ENCODE peak calls at places on chromosomes 2 and 18, in four cellular contexts. Y is CD4-positive, alpha-beta T cell; D is IMR-90; N is AG04450. G is an unnamed sample.

GRCh38 chr2:46508312-46508711 is 28.9 kb downstream of the TMEM247 start:
- DNase-seq in D (no peak), N (no peak), Y (no peak), G (no peak)

GRCh38 chr2:202808754-202809153 is 62.8 kb downstream of the ICA1L start:
- DNase-seq in Y (no peak), N (no peak), D (no peak), G (no peak)

GRCh38 chr2:201938151-201938815 is 95.4 kb upstream of the FZD7 start:
- DNase-seq in Y (no peak), N (peak; percentile 15), D (peak; percentile 63), G (no peak)

GRCh38 chr2:219566640-219567039 is 4.7 kb downstream of the OBSL1 start:
- DNase-seq in Y (no peak), D (no peak), N (no peak), G (no peak)

GRCh38 chr2:55555977-55556376 is 36.5 kb downstream of the CFAP36 start:
- DNase-seq in Y (no peak), D (no peak), N (no peak), G (no peak)

GRCh38 chr2:28009732-28010131 is 119.2 kb downstream of the BABAM2 start:
- DNase-seq in N (no peak), D (peak; percentile 15), Y (no peak), G (no peak)

GRCh38 chr18:58044370-58045264 is 591 bp downstream of the NEDD4L start:
- DNase-seq in D (peak; percentile 34), Y (peak; percentile 47), N (no peak), G (peak; percentile 38)

GRCh38 chr2:176461098-176461497 is 191.9 kb downstream of the MTX2 start:
- DNase-seq in Y (no peak), N (no peak), D (peak; percentile 21), G (no peak)

GRCh38 chr18:23591011-23591410 is 4.7 kb upstream of the NPC1 start:
- DNase-seq in D (peak; percentile 24), Y (no peak), N (no peak), G (no peak)

GRCh38 chr2:25614711-25615110 is 58.7 kb downstream of the DTNB start:
- DNase-seq in D (no peak), N (no peak), Y (no peak), G (no peak)

GRCh38 chr18:5890606-5891360 is 4.5 kb downstream of the TMEM200C start:
- DNase-seq in N (no peak), D (no peak), Y (peak; percentile 41), G (peak; percentile 37)

GRCh38 chr2:72971036-72971435 is 53.7 kb downstream of the EMX1 start:
- DNase-seq in N (no peak), D (no peak), Y (no peak), G (no peak)
- H3K27ac ChIP-seq in N (no peak overlapping the region), D (no peak overlapping the region), Y (no peak overlapping the region), G (no peak overlapping the region)

GRCh38 chr2:1591461-1591770 is 152.9 kb downstream of the PXDN start:
- DNase-seq in Y (peak; percentile 27), N (no peak), D (no peak), G (no peak)
- H3K27ac ChIP-seq in Y (no peak overlapping the region), N (no peak overlapping the region), D (no peak overlapping the region), G (no peak overlapping the region)

DNA sequence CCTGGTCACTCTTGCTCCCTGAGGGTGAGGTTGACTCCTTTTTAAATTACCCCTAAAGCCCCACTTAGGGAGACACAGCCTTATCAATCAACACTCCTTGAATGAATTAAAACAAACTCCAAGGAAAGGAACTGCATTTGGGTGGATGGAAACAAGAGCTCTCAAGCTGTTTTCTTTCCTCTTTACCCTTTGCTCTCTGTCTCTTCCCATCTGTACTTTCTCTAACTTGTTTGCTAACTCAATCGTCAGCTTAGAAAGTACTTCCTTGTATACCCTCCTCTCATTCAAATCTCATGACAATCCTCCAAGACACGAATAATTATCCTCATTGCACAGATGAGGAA is 32.8 kb downstream of the ZFP36L2 start:
- DNase-seq in N (no peak), D (no peak), Y (no peak), G (no peak)
- H3K27ac ChIP-seq in N (no peak overlapping the region), D (no peak overlapping the region), Y (peak overlapping the region; percentile 97), G (no peak overlapping the region)

GRCh38 chr18:13180614-13181375 is 37.8 kb upstream of the LDLRAD4 start:
- DNase-seq in D (no peak), Y (no peak), N (no peak), G (no peak)
- H3K27ac ChIP-seq in D (no peak overlapping the region), Y (no peak overlapping the region), N (no peak overlapping the region), G (no peak overlapping the region)

G was measured in substantia nigra.